ENCODE peak calls at places on chromosomes 3 and 15, in six cellular contexts. T is iris pigment epithelial cell, S is mesothelial cell of epicardium, G is smooth muscle cell of the brain vasculature, K is A673, B is uterus. F is an unnamed sample.

GRCh38 chr3:129181834-129182233 is 1.9 kb downstream of the CNBP start:
- DNase-seq in S (no peak), T (no peak), K (no peak), G (no peak), B (no peak), F (no peak)

GRCh38 chr3:123099331-123100191 is 32.7 kb downstream of the PDIA5 start:
- DNase-seq in K (no peak), G (no peak), B (no peak), S (no peak), T (no peak), F (no peak)

GRCh38 chr3:67790043-67790442 is 135.6 kb upstream of the SUCLG2 start:
- DNase-seq in K (peak), S (no peak), G (peak), B (no peak), T (peak), F (peak)

GRCh38 chr3:96863129-96863740 is 48.8 kb downstream of the EPHA6 start:
- DNase-seq in K (peak), T (peak), S (no peak), B (no peak), G (no peak), F (peak)

GRCh38 chr15:66578286-66578875 is 12.6 kb upstream of the LCTL start:
- DNase-seq in K (no peak), G (no peak), T (peak), S (no peak), B (no peak), F (peak)

GRCh38 chr3:19866751-19867347 is 67.2 kb downstream of the EFHB start:
- DNase-seq in S (no peak), B (peak), T (peak), K (peak), G (no peak), F (peak)

GRCh38 chr3:46498916-46499519 is 1.2 kb downstream of the RTP3 start:
- DNase-seq in S (no peak), B (no peak), G (no peak), K (no peak), T (no peak), F (no peak)

GRCh38 chr3:12569836-12570235 is 12.9 kb downstream of the MKRN2 start:
- DNase-seq in B (no peak), G (no peak), K (no peak), T (no peak), S (no peak), F (no peak)

GRCh38 chr3:58608648-58609047 is 31.5 kb upstream of the FAM107A start:
- DNase-seq in T (no peak), S (no peak), B (no peak), G (no peak), K (no peak), F (no peak)

GRCh38 chr3:143875566-143875965 is 27.3 kb upstream of the SLC9A9 start:
- DNase-seq in K (no peak), T (no peak), B (no peak), G (no peak), S (no peak), F (peak)

GRCh38 chr3:50205719-50206276 is 727 bp downstream of the SLC38A3 start:
- DNase-seq in S (no peak), T (peak), G (no peak), B (no peak), K (no peak), F (no peak)

F was measured in mesenchymal stem cell.